ENCODE peak calls at places on chromosomes 16 and 17, in five cellular contexts. M is neural progenitor cell, Y is K562, D is SK-N-SH, S is mesenchymal stem cell. W is an unnamed sample.

GRCh38 chr16:35574011-35574410 is 2114.6 kb downstream of the TP53TG3F start:
- DNase-seq in M (no peak), Y (no peak), D (peak; percentile 45), S (no peak), W (no peak)

GRCh38 chr16:68711421-68712139 is 25.5 kb upstream of the CDH1 start:
- DNase-seq in M (no peak), Y (no peak), D (no peak), S (no peak), W (no peak)

GRCh38 chr17:79840204-79840988 is 1.2 kb upstream of the CBX4 start:
- DNase-seq in M (peak; percentile 78), Y (no peak), D (peak; percentile 85), S (peak; percentile 65), W (no peak)

GRCh38 chr17:79760197-79760906 is 17.6 kb upstream of the CBX2 start:
- DNase-seq in M (no peak), Y (no peak), D (no peak), S (no peak), W (no peak)

GRCh38 chr16:50372611-50373344 is 4.0 kb upstream of the BRD7 start:
- DNase-seq in M (no peak), Y (no peak), D (peak; percentile 58), S (peak; percentile 14), W (no peak)

GRCh38 chr17:68346448-68346847 is 55.2 kb downstream of the ARSG start:
- DNase-seq in M (peak; percentile 60), Y (no peak), D (no peak), S (no peak), W (peak; percentile 96)

GRCh38 chr17:77323413-77324171 is 182.8 kb downstream of the SEC14L1 start:
- DNase-seq in M (no peak), Y (peak; percentile 70), D (peak; percentile 61), S (peak; percentile 91), W (peak; percentile 78)

GRCh38 chr16:53753431-53753830 is 49.5 kb downstream of the FTO start:
- DNase-seq in M (no peak), Y (no peak), D (no peak), S (no peak), W (no peak)

GRCh38 chr17:81902023-81902652 is at the start of gene NPB:
- DNase-seq in M (peak; percentile 74), Y (peak; percentile 66), D (peak; percentile 92), S (peak; percentile 12), W (no peak)

GRCh38 chr16:57725976-57726375 is 9.6 kb upstream of the KATNB1 start:
- DNase-seq in M (no peak), Y (no peak), D (no peak), S (no peak), W (no peak)

GRCh38 chr17:73580311-73580710 is 63.9 kb downstream of the SDK2 start:
- DNase-seq in M (no peak), Y (no peak), D (no peak), S (no peak), W (no peak)

GRCh38 chr17:36856169-36856568 is 81.1 kb upstream of the LHX1 start:
- DNase-seq in M (no peak), Y (no peak), D (no peak), S (no peak), W (no peak)

GRCh38 chr17:43658890-43659289 is 2.8 kb downstream of the MEOX1 start:
- DNase-seq in M (no peak), Y (no peak), D (no peak), S (no peak), W (no peak)

GRCh38 chr17:31467502-31468256 is 76.2 kb downstream of the RAB11FIP4 start:
- DNase-seq in M (peak; percentile 60), Y (no peak), D (peak; percentile 48), S (no peak), W (no peak)

GRCh38 chr17:4381690-4382671 is 15.5 kb upstream of the UBE2G1 start:
- DNase-seq in M (no peak), Y (no peak), D (no peak), S (no peak), W (no peak)

GRCh38 chr17:4566785-4567184 is 6.4 kb upstream of the GGT6 start:
- DNase-seq in M (peak; percentile 76), Y (peak; percentile 65), D (peak; percentile 81), S (peak; percentile 63), W (peak; percentile 86)

GRCh38 chr17:3556239-3556904 is 1.2 kb downstream of the TRPV3 start:
- DNase-seq in M (no peak), Y (no peak), D (no peak), S (no peak), W (no peak)

GRCh38 chr17:55053855-55054254 is 85.3 kb downstream of the STXBP4 start:
- DNase-seq in M (no peak), Y (no peak), D (peak; percentile 3), S (peak; percentile 15), W (no peak)

GRCh38 chr17:19508327-19508867 is 25.3 kb upstream of the SLC47A1 start:
- DNase-seq in M (peak; percentile 53), Y (peak; percentile 27), D (peak; percentile 75), S (no peak), W (peak; percentile 72)

GRCh38 chr17:73669771-73670170 is 25.5 kb upstream of the SDK2 start:
- DNase-seq in M (no peak), Y (no peak), D (no peak), S (no peak), W (no peak)

GRCh38 chr16:14111713-14112538 is 40.8 kb downstream of the MRTFB start:
- DNase-seq in M (no peak), Y (no peak), D (no peak), S (no peak), W (no peak)

GRCh38 chr17:249236-249993 is 68.0 kb upstream of the DOC2B start:
- DNase-seq in M (no peak), Y (no peak), D (no peak), S (no peak), W (no peak)

GRCh38 chr17:57369509-57369945 is 113.2 kb downstream of the MSI2 start:
- DNase-seq in M (no peak), Y (no peak), D (no peak), S (peak; percentile 41), W (no peak)

GRCh38 chr16:67429799-67430503 is 970 bp upstream of the HSD11B2 start:
- DNase-seq in M (no peak), Y (no peak), D (no peak), S (no peak), W (no peak)

GRCh38 chr16:67748791-67749282 is 29.7 kb upstream of the GFOD2 start:
- DNase-seq in M (no peak), Y (no peak), D (no peak), S (no peak), W (no peak)

GRCh38 chr16:69344171-69344570 is 4.6 kb downstream of the NIP7 start:
- DNase-seq in M (no peak), Y (no peak), D (no peak), S (no peak), W (no peak)

GRCh38 chr16:57736419-57737281 is 1.1 kb downstream of the KATNB1 start:
- DNase-seq in M (peak; percentile 67), Y (peak; percentile 55), D (peak; percentile 62), S (peak; percentile 91), W (peak; percentile 56)

GRCh38 chr16:56649820-56650219 is 1.9 kb upstream of the MT1B start:
- DNase-seq in M (no peak), Y (no peak), D (no peak), S (no peak), W (no peak)

GRCh38 chr16:72299684-72300243 is 127.8 kb upstream of the PMFBP1 start:
- DNase-seq in M (no peak), Y (no peak), D (no peak), S (no peak), W (no peak)

GRCh38 chr16:72301416-72302048 is 129.6 kb upstream of the PMFBP1 start:
- DNase-seq in M (peak; percentile 14), Y (no peak), D (no peak), S (no peak), W (no peak)

GRCh38 chr16:72295914-72296313 is 124.0 kb upstream of the PMFBP1 start:
- DNase-seq in M (no peak), Y (no peak), D (no peak), S (no peak), W (no peak)

GRCh38 chr16:72300892-72301291 is 128.9 kb upstream of the PMFBP1 start:
- DNase-seq in M (no peak), Y (no peak), D (peak; percentile 7), S (no peak), W (no peak)

GRCh38 chr16:72298947-72299346 is 127.0 kb upstream of the PMFBP1 start:
- DNase-seq in M (no peak), Y (no peak), D (no peak), S (no peak), W (no peak)
- H3K9ac ChIP-seq in M (no peak overlapping the region), Y (no peak overlapping the region), D (no peak overlapping the region), S (no peak overlapping the region), W (no peak overlapping the region)

DNA sequence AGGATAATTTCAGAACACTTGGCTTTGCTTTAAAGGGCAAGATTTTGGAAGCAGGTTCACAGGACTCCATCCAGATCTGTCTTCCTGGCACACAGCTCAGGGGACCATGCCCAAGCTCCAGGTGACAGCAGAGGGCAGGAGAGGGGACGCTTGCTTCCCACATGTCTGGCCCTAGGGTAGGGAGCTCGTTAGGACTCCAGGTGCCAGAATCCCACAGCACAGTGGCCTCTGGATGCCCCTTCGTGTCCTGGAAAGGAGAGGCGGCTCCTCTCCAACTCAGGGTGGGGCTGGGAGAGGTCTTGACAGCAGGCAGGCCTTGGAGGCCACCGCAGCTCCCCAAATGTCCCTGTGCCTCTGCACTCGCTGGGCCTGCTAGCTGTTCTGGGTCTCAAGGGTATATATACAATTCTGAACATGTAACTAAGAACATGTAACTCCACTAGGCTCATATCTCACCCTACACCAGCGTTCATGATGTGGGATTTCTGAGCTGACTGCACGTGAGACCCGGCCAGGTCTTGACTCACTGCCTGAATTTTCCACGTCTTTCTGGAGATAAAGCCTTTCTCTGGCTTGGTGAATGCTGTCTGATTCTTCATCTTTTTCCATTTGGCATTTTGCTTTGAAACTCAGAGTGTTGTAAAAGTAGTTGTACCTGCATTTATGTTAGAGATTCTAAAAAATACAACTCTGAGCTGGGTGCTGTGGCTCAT is 52.8 kb downstream of the MARCHF10 start:
- DNase-seq in M (no peak), Y (no peak), D (peak; percentile 49), S (no peak), W (no peak)
- H2AFZ ChIP-seq in M (peak overlapping the region; percentile 39), Y (no peak overlapping the region), D (no peak overlapping the region), S (no peak overlapping the region), W (peak overlapping the region; percentile 11)

DNA sequence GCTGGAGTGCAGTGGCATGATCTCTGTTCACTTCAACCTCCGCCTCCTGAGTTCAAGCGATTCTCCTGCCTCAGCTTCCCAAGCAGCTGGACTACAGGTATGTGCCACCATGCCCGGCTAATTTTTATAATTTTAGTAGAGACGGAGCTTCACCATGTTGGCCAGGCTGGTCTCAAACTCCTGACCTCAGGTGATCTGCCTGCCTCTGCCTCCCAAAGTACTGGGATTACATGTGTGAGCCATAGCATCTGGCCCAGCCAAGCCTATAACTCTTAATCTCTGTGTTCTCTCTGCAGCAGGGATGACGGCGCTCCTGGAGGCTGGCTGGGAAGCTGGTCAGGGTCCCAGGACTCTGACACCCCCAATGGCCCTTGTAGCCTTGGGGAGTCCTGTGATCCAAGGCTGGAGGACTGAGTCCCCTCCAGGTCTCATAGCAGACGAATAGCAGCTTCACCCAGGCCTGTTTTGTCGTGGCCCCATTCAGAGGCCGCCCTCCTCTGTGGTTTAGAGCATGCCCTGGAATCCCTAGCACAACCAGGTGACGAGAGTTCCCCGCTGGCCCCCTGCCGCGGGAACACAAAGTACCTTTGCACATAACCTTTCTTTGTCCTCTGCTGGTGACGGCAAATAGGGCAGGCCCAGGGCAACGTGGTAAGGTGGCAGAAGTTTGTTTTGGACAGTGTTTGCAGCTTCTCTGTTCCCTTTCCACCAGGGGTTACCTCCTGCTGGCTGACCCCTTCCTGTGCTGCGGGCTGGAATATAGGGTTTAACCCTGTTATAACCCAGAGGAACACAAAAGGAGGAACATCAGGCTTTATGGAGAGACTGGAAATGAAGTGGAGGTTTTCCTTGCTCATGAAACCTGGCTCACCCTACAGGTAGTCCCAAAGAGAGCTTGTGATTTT is 43.0 kb upstream of the TOB1 start:
- DNase-seq in M (peak; percentile 55), Y (no peak), D (no peak), S (no peak), W (no peak)
- H3K9ac ChIP-seq in M (no peak overlapping the region), Y (no peak overlapping the region), D (no peak overlapping the region), S (no peak overlapping the region), W (no peak overlapping the region)

GRCh38 chr16:9159839-9160550 is 68.6 kb downstream of the HAPSTR1 start:
- DNase-seq in M (peak; percentile 82), Y (peak; percentile 64), D (peak; percentile 80), S (peak; percentile 67), W (peak; percentile 81)
- H2AFZ ChIP-seq in M (no peak overlapping the region), Y (no peak overlapping the region), D (no peak overlapping the region), S (no peak overlapping the region), W (no peak overlapping the region)